ENCODE peak calls at places on chromosomes 13 and 19, in ten cellular contexts. Q, E, T, G, B, X, D, K, J and Y are unnamed samples.

GRCh38 chr19:40054632-40055031 is 1.4 kb downstream of the ZNF780B start:
- DNase-seq in B (no peak), G (no peak), E (no peak), T (no peak), D (no peak), J (no peak), Q (no peak), X (no peak), K (no peak), Y (no peak)

GRCh38 chr19:4660181-4660791 is 9.9 kb downstream of the MYDGF start:
- DNase-seq in B (no peak), E (peak), Q (no peak), G (no peak), K (peak), T (no peak), J (no peak), D (peak), X (no peak), Y (no peak)

GRCh38 chr19:35742121-35742724 is at the start of gene IGFLR1:
- DNase-seq in X (no peak), E (no peak), B (peak), K (no peak), Q (no peak), D (no peak), G (no peak), T (no peak), J (peak), Y (peak)

GRCh38 chr13:33582121-33582520 is 235.8 kb upstream of the RFC3 start:
- DNase-seq in B (no peak), G (no peak), X (no peak), E (no peak), J (no peak), K (no peak), D (no peak), Q (no peak), T (no peak), Y (no peak)

GRCh38 chr19:920051-920857 is 3.1 kb downstream of the KISS1R start:
- DNase-seq in B (peak), K (no peak), J (peak), Q (no peak), X (no peak), D (no peak), T (peak), G (no peak), E (peak), Y (peak)

GRCh38 chr13:21061077-21061945 is at the start of gene LATS2:
- DNase-seq in E (peak), D (peak), T (peak), Q (peak), J (peak), B (peak), X (peak), G (peak), K (peak), Y (peak)

GRCh38 chr19:19105365-19106060 is 32.8 kb downstream of the TMEM161A start:
- DNase-seq in K (peak), E (no peak), J (no peak), T (peak), G (no peak), B (no peak), Q (no peak), X (peak), D (peak), Y (no peak)

GRCh38 chr19:37979547-37980082 is 72.6 kb downstream of the SIPA1L3 start:
- DNase-seq in X (no peak), J (no peak), K (peak), E (peak), T (peak), B (no peak), G (no peak), D (no peak), Q (peak), Y (no peak)

GRCh38 chr13:107812013-107812412 is 403.3 kb downstream of the LIG4 start:
- DNase-seq in D (no peak), Q (no peak), K (no peak), B (no peak), X (no peak), T (no peak), J (no peak), G (no peak), E (no peak), Y (no peak)

GRCh38 chr19:10921909-10922637 is 6.4 kb downstream of the YIPF2 start:
- DNase-seq in E (no peak), G (no peak), X (peak), J (no peak), K (no peak), Q (no peak), B (no peak), D (peak), T (peak), Y (no peak)

GRCh38 chr13:111666377-111666776 is 345.9 kb downstream of the TEX29 start:
- DNase-seq in K (no peak), Q (no peak), J (no peak), X (no peak), G (no peak), E (no peak), D (no peak), T (no peak), B (no peak), Y (no peak)

GRCh38 chr13:27578121-27579030 is 42.0 kb downstream of the LNX2 start:
- DNase-seq in B (no peak), K (peak), T (peak), Q (no peak), J (no peak), X (no peak), E (peak), G (no peak), D (peak), Y (no peak)

GRCh38 chr19:54162241-54162805 is 2.8 kb upstream of the LENG1 start:
- DNase-seq in B (peak), X (peak), D (peak), K (peak), J (peak), Q (no peak), T (peak), E (peak), G (no peak), Y (peak)

GRCh38 chr19:58052256-58052655 is 6.8 kb upstream of the ZNF135 start:
- DNase-seq in J (no peak), Q (no peak), T (no peak), D (no peak), X (no peak), G (no peak), B (no peak), E (no peak), K (no peak), Y (no peak)

GRCh38 chr19:50817941-50818858 is 5.4 kb downstream of the KLK1 start:
- DNase-seq in X (peak), J (no peak), T (peak), G (no peak), K (peak), B (peak), Q (no peak), E (peak), D (peak), Y (peak)

GRCh38 chr19:43152217-43152616 is 34.1 kb downstream of the PSG5 start:
- DNase-seq in D (no peak), Q (no peak), G (no peak), B (no peak), K (no peak), X (no peak), J (no peak), E (no peak), T (no peak), Y (no peak)

GRCh38 chr13:100506154-100506553 is 82.4 kb downstream of the GGACT start:
- DNase-seq in G (no peak), Q (no peak), E (no peak), K (no peak), T (no peak), D (no peak), J (no peak), X (no peak), B (no peak), Y (peak)

GRCh38 chr13:73945871-73946270 is 188.3 kb downstream of the KLF12 start:
- DNase-seq in J (no peak), T (no peak), Q (no peak), K (no peak), D (peak), G (no peak), B (no peak), E (no peak), X (peak), Y (no peak)

GRCh38 chr19:18519962-18520847 is 1.7 kb downstream of the ELL start:
- DNase-seq in G (peak), Q (peak), J (peak), T (peak), X (no peak), B (peak), D (peak), E (peak), K (peak), Y (no peak)

GRCh38 chr13:86298741-86299140 is 499.5 kb upstream of the SLITRK6 start:
- DNase-seq in E (no peak), X (no peak), D (no peak), K (peak), J (no peak), Q (no peak), B (no peak), T (peak), G (no peak), Y (no peak)

GRCh38 chr19:5484398-5485285 is 29.4 kb downstream of the ZNRF4 start:
- DNase-seq in E (no peak), X (peak), J (no peak), Q (peak), G (no peak), D (peak), B (no peak), K (no peak), T (peak), Y (no peak)

GRCh38 chr19:50893047-50893737 is 18.0 kb downstream of the KLK4 start:
- DNase-seq in K (no peak), Q (no peak), T (peak), G (no peak), J (no peak), E (no peak), X (no peak), B (no peak), D (peak), Y (no peak)

GRCh38 chr19:277581-278165 is 13.5 kb downstream of the PLPP2 start:
- DNase-seq in B (no peak), D (peak), Q (no peak), T (no peak), X (no peak), E (peak), J (no peak), G (no peak), K (no peak), Y (no peak)

GRCh38 chr19:34255546-34255945 is 1.2 kb downstream of the GARRE1 start:
- DNase-seq in T (no peak), J (no peak), B (no peak), Q (no peak), K (no peak), G (no peak), X (no peak), D (no peak), E (no peak), Y (no peak)

GRCh38 chr19:18298601-18299000 is 17.2 kb upstream of the JUND start:
- DNase-seq in D (no peak), X (no peak), E (no peak), Q (no peak), K (no peak), J (no peak), G (no peak), T (no peak), B (no peak), Y (no peak)

GRCh38 chr13:47117268-47117667 is 220.4 kb upstream of the HTR2A start:
- DNase-seq in G (no peak), X (no peak), B (no peak), T (no peak), K (no peak), Q (no peak), E (no peak), D (no peak), J (no peak), Y (no peak)

GRCh38 chr13:46281779-46282178 is 70.1 kb downstream of the LRRC63 start:
- DNase-seq in X (no peak), G (no peak), Q (no peak), B (no peak), T (no peak), E (no peak), K (no peak), D (no peak), J (no peak), Y (no peak)

GRCh38 chr13:90107658-90108057 is 1239.8 kb upstream of the MIR17HG start:
- DNase-seq in D (no peak), Q (no peak), B (no peak), X (no peak), T (no peak), J (no peak), K (peak), E (no peak), G (no peak), Y (no peak)

GRCh38 chr13:80312967-80313366 is 28.0 kb downstream of the SPRY2 start:
- DNase-seq in D (no peak), B (no peak), Q (no peak), T (no peak), J (no peak), G (no peak), K (no peak), E (no peak), X (no peak), Y (no peak)

GRCh38 chr13:45518525-45519235 is 53.9 kb downstream of the COG3 start:
- DNase-seq in T (no peak), E (no peak), B (no peak), G (no peak), Q (no peak), J (no peak), K (no peak), X (no peak), D (peak), Y (no peak)